ENCODE peak calls at places on chromosomes 12 and 14, in six cellular contexts. W is CD8-positive, alpha-beta memory T cell; M is right cardiac atrium; R is dorsolateral prefrontal cortex; S is neural progenitor cell; V is cardiac fibroblast. P is an unnamed sample.

GRCh38 chr12:104183443-104183842 is 32.1 kb upstream of the TXNRD1 start:
- DNase-seq in W (no peak), M (no peak), R (no peak), S (no peak), V (no peak), P (no peak)

GRCh38 chr12:118645219-118645618 is 268.9 kb downstream of the SUDS3 start:
- DNase-seq in W (no peak), M (peak), R (no peak), S (peak), V (no peak), P (peak)

GRCh38 chr14:70292716-70293115 is 66.8 kb downstream of the COX16 start:
- DNase-seq in W (no peak), M (no peak), R (no peak), S (no peak), V (no peak), P (no peak)

GRCh38 chr12:69998922-69999321 is 173.9 kb downstream of the MYRFL start:
- DNase-seq in W (no peak), M (no peak), R (no peak), S (no peak), V (no peak), P (no peak)

GRCh38 chr12:111715242-111715641 is 29.4 kb downstream of the ACAD10 start:
- DNase-seq in W (no peak), M (peak), R (no peak), S (no peak), V (no peak), P (no peak)

GRCh38 chr14:38233218-38233617 is 22.7 kb downstream of the CLEC14A start:
- DNase-seq in W (no peak), M (no peak), R (no peak), S (no peak), V (no peak), P (no peak)

GRCh38 chr12:508795-509194 is 49.1 kb downstream of the B4GALNT3 start:
- DNase-seq in W (no peak), M (no peak), R (no peak), S (no peak), V (no peak), P (no peak)

GRCh38 chr12:30925607-30926242 is 823 bp upstream of the TSPAN11 start:
- DNase-seq in W (no peak), M (no peak), R (no peak), S (peak), V (no peak), P (no peak)

GRCh38 chr12:119235352-119235751 is 56.6 kb downstream of the HSPB8 start:
- DNase-seq in W (no peak), M (no peak), R (no peak), S (peak), V (no peak), P (no peak)

GRCh38 chr12:107917912-107918800 is 143.7 kb downstream of the ASCL4 start:
- DNase-seq in W (no peak), M (no peak), R (peak), S (peak), V (peak), P (no peak)

GRCh38 chr12:69406217-69406616 is 46.7 kb downstream of the YEATS4 start:
- DNase-seq in W (no peak), M (no peak), R (no peak), S (no peak), V (no peak), P (no peak)

GRCh38 chr14:30607156-30607780 is 14.9 kb upstream of the SCFD1 start:
- DNase-seq in W (no peak), M (no peak), R (no peak), S (no peak), V (no peak), P (no peak)

GRCh38 chr14:68816943-68817430 is 24.1 kb upstream of the ZFP36L1 start:
- DNase-seq in W (no peak), M (no peak), R (no peak), S (no peak), V (no peak), P (no peak)
- H3K4me3 ChIP-seq in W (no peak), M (no peak), R (peak), S (no peak), V (no peak), P (peak)

DNA sequence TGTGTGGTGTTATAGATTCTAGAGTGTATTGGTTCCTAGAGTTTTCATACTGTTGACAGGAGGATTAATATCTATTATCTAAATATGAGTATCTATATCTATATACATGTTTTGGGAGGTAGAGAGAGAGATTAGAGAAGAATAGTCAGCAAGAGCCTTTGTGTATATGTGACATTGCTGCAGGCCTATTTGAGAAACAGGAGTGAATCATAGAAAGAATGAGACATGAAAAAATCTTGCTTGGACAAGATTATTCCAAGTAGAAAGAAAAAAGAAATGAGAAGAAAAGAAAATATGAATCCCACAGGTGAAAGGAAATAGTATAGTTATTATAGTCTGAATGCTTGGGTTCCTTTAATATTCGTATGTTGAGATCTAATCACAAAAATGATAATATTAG is 720.4 kb downstream of the RERGL start:
- DNase-seq in W (no peak), M (no peak), R (no peak), S (no peak), V (no peak), P (no peak)
- H3K4me3 ChIP-seq in W (no peak), M (no peak), R (no peak), S (no peak), V (no peak), P (no peak)

GRCh38 chr14:73243341-73243740 is 6.0 kb downstream of the PAPLN start:
- DNase-seq in W (no peak), M (no peak), R (no peak), S (no peak), V (no peak), P (no peak)

GRCh38 chr14:73244541-73244940 is 7.2 kb downstream of the PAPLN start:
- DNase-seq in W (no peak), M (no peak), R (no peak), S (no peak), V (no peak), P (no peak)

GRCh38 chr14:73246387-73247150 is 9.3 kb downstream of the PAPLN start:
- DNase-seq in W (no peak), M (no peak), R (no peak), S (no peak), V (no peak), P (no peak)

GRCh38 chr14:73243748-73244147 is 6.4 kb downstream of the PAPLN start:
- DNase-seq in W (no peak), M (no peak), R (no peak), S (no peak), V (no peak), P (no peak)

DNA sequence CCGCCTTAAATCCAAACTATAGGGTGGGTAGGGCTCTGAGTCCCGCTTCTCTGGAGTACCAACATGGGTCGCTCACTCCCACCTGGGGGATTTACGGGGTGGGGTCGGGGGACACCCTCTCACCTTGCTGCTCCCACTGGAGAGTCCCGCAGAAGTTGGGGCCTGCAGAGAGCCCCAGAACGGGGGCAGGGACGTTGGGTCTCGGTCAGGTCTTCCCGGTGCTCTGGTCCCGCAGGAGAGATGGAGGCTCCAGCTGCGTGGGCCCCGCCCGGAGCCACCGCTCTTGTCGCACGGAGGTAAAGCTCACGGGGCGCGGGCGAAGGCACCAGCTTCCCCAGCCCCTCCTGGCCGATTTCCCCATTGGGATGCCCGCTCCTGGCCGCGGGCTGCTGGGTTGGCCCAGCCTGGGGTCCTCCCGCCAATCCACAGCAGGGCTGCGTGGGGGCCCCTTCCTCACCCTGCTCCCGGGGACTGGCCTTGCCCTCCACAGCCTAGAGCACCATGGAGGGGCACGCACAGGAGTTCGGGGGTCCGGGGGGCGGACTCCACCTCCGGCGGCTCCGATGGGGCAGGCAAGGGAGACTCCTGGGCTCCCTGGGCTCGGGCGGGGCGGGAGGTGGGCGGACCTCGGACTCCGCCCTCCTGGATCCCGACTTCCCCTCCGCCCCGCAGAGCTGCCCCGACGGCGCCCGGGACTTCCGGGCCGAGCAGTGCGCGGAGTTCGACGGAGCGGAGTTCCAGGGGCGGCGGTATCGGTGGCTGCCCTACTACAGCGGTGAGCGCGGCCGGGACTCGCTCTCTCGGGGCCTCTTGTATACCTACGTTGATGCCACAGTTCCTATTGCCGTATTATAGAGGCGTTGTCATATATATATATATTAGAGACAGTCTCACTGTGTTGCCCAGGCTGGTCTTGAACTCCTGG is 8.4 kb downstream of the PAPLN start:
- DNase-seq in W (peak), M (peak), R (no peak), S (peak), V (peak), P (no peak)
- H3K4me3 ChIP-seq in W (peak), M (peak), R (peak), S (peak), V (peak), P (peak)

GRCh38 chr14:105022276-105022670 is 1.4 kb upstream of the CDCA4 start:
- DNase-seq in W (no peak), M (no peak), R (no peak), S (no peak), V (no peak), P (no peak)
- H3K4me3 ChIP-seq in W (no peak), M (no peak), R (peak), S (peak), V (peak), P (peak)

GRCh38 chr14:97215263-97215969 is 418.2 kb downstream of the VRK1 start:
- DNase-seq in W (no peak), M (no peak), R (no peak), S (no peak), V (no peak), P (no peak)
- H3K4me3 ChIP-seq in W (no peak), M (no peak), R (no peak), S (no peak), V (no peak), P (no peak)

GRCh38 chr12:92546826-92547348 is 155.9 kb upstream of the PLEKHG7 start:
- DNase-seq in W (no peak), M (no peak), R (no peak), S (no peak), V (no peak), P (no peak)

GRCh38 chr12:92547906-92548305 is 154.9 kb upstream of the PLEKHG7 start:
- DNase-seq in W (no peak), M (no peak), R (no peak), S (no peak), V (peak), P (no peak)

GRCh38 chr12:92543872-92544271 is 158.9 kb upstream of the PLEKHG7 start:
- DNase-seq in W (no peak), M (no peak), R (no peak), S (no peak), V (no peak), P (no peak)

GRCh38 chr12:92544321-92544720 is 158.5 kb upstream of the PLEKHG7 start:
- DNase-seq in W (no peak), M (no peak), R (no peak), S (no peak), V (no peak), P (no peak)

GRCh38 chr12:92546259-92546825 is 156.4 kb upstream of the PLEKHG7 start:
- DNase-seq in W (no peak), M (no peak), R (no peak), S (no peak), V (no peak), P (no peak)
- H3K4me3 ChIP-seq in W (no peak), M (no peak), R (no peak), S (no peak), V (no peak), P (no peak)

P was measured in Jurkat, Clone E6-1.